ENCODE peak calls at places on chromosome 18, in six cellular contexts. O, M, F, U, I and R are unnamed samples.

GRCh38 chr18:46578987-46579386 is 78.0 kb downstream of the LOXHD1 start:
- DNase-seq in O (no peak), M (no peak), F (no peak), U (no peak), I (no peak), R (no peak)

GRCh38 chr18:49476664-49477411 is 10.2 kb downstream of the C18orf32 start:
- DNase-seq in O (peak), M (peak), F (no peak), U (no peak), I (peak), R (no peak)

GRCh38 chr18:55839350-55839749 is 251.4 kb upstream of the TCF4 start:
- DNase-seq in O (peak), M (peak), F (peak), U (no peak), I (peak), R (no peak)

GRCh38 chr18:44777429-44778192 is 96.9 kb downstream of the SETBP1 start:
- DNase-seq in O (peak), M (no peak), F (no peak), U (no peak), I (no peak), R (no peak)

GRCh38 chr18:26460449-26461091 is 87.8 kb downstream of the KCTD1 start:
- DNase-seq in O (peak), M (peak), F (no peak), U (no peak), I (peak), R (no peak)

GRCh38 chr18:9849407-9849961 is 36.3 kb upstream of the TXNDC2 start:
- DNase-seq in O (peak), M (no peak), F (no peak), U (no peak), I (no peak), R (peak)

GRCh38 chr18:28735731-28736130 is 558.8 kb upstream of the CDH2 start:
- DNase-seq in O (peak), M (peak), F (no peak), U (no peak), I (peak), R (no peak)

GRCh38 chr18:79507546-79508480 is 112.1 kb downstream of the NFATC1 start:
- DNase-seq in O (peak), M (peak), F (no peak), U (peak), I (peak), R (no peak)

GRCh38 chr18:27685807-27686412 is 491.0 kb downstream of the CDH2 start:
- DNase-seq in O (peak), M (peak), F (peak), U (no peak), I (peak), R (peak)

GRCh38 chr18:10312316-10313015 is 142.0 kb upstream of the APCDD1 start:
- DNase-seq in O (no peak), M (peak), F (no peak), U (no peak), I (no peak), R (no peak)

DNA sequence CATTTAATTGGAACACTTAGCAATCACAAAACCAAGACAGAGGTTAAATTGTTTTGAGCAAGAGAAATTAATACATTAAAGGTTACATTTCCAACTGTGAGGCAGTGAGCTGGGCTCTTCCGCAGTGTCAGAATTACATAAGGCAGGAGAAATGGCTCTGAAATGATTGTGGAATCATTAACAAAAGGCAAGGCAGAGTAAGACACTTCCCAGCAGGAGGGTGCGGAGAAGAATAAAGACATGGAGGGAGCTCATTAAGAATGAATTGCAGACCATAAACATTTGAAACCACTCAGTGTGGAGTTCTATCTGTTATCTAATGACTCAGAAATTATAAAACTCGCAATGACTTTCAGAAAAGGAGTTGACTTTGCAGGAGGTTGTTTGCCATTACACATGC is 77.1 kb downstream of the SMIM21 start:
- DNase-seq in O (no peak), M (no peak), F (no peak), U (no peak), I (peak), R (no peak)
- H3K4me3 ChIP-seq in O (no peak), M (no peak), F (no peak), U (no peak), I (no peak), R (no peak)

GRCh38 chr18:62420513-62421209 is 95.6 kb downstream of the TNFRSF11A start:
- DNase-seq in O (peak), M (peak), F (no peak), U (peak), I (peak), R (peak)
- H3K4me3 ChIP-seq in O (no peak), M (no peak), F (no peak), U (peak), I (no peak), R (peak)

GRCh38 chr18:65124633-65125032 is 626.2 kb upstream of the CDH7 start:
- DNase-seq in O (no peak), M (no peak), F (no peak), U (no peak), I (no peak), R (no peak)
- H3K4me3 ChIP-seq in O (no peak), M (no peak), F (no peak), U (no peak), I (no peak), R (no peak)

DNA sequence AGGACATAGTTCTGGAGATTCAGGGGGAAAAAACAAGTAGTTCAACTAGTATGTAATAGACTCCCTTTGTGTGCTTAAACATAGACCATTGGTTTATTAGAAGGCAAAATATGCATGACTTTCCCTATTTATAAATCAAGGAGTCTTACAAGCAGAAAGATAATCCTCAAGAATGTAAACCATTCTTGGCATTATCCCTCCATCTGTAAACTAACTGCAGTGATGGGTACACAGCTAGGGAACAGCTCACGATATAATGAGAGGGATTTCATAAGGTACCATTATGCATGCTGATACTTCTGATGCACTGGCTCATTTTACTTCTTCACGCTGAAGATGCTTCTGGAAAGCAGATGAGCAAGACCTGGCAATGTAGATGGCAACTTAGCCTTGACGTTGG is 878 bp downstream of the FBXO15 start:
- DNase-seq in O (peak), M (peak), F (no peak), U (no peak), I (peak), R (no peak)
- H3K4me3 ChIP-seq in O (no peak), M (peak), F (peak), U (peak), I (no peak), R (no peak)

GRCh38 chr18:76459312-76459686 is 35.7 kb downstream of the ZNF516 start:
- DNase-seq in O (no peak), M (no peak), F (no peak), U (no peak), I (no peak), R (no peak)
- H3K4me3 ChIP-seq in O (no peak), M (peak), F (no peak), U (no peak), I (no peak), R (no peak)

DNA sequence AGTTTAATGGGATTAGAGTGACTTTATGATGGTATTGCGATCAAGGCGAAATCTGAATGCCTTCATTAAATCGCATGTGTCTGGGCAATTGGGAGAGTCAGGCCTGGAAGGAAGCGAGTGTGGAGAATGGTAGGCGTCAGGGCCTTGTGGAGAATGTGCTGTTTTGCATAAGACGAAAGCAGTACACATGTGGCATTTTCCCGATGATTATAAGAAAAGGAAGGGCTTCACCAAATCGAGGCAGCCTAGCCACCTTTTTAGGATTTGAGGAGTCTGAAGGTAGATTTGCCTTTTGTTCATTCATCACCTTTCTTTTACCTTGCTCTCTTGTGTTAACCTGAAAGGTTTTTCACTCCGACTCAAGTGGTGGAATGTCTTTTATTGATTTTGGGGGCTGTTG is 1.0 kb downstream of the ZNF532 start:
- DNase-seq in O (no peak), M (no peak), F (no peak), U (no peak), I (no peak), R (no peak)
- H3K4me3 ChIP-seq in O (no peak), M (peak), F (peak), U (no peak), I (no peak), R (no peak)